ENCODE peak calls at places on chromosomes 1 and 21, in nine cellular contexts. N is stimulated activated CD4-positive, alpha-beta T cell treated with anti-CD3 and anti-CD28 coated beads, Interleukin-15, amount 100 ng/mL, for 1 hour; P is HTR-8/SVneo; K is nucleus accumbens; M is stimulated activated CD8-positive, alpha-beta memory T cell treated with anti-CD3 and anti-CD28 coated beads, Interleukin-2, amount 100 ng/mL, for 1 hour; O is brain pericyte; I is SHP77; D is GM03348; Y is AG08395. Z is an unnamed sample.

GRCh38 chr21:26127918-26128317 is 42.7 kb downstream of the APP start:
- DNase-seq in N (no peak), P (no peak), K (no peak), M (no peak), O (no peak), I (no peak), D (peak; percentile 40), Y (peak; percentile 54), Z (peak; percentile 53)

GRCh38 chr1:48889088-48889487 is 112.4 kb upstream of the BEND5 start:
- DNase-seq in N (no peak), P (no peak), K (no peak), M (no peak), O (no peak), I (no peak), D (no peak), Y (no peak), Z (no peak)

GRCh38 chr21:37429356-37429755 is 62.8 kb downstream of the DYRK1A start:
- DNase-seq in N (no peak), P (no peak), K (no peak), M (no peak), O (no peak), I (no peak), D (no peak), Y (no peak), Z (no peak)

GRCh38 chr1:170164103-170164763 is 18.5 kb downstream of the NTMT2 start:
- DNase-seq in N (no peak), P (no peak), K (no peak), M (no peak), O (no peak), I (no peak), D (no peak), Y (no peak), Z (no peak)

GRCh38 chr21:39034590-39035536 is 148.4 kb downstream of the PSMG1 start:
- DNase-seq in N (no peak), P (no peak), K (no peak), M (no peak), O (no peak), I (no peak), D (no peak), Y (no peak), Z (no peak)

GRCh38 chr1:153353226-153353947 is 4.3 kb upstream of the S100A9 start:
- DNase-seq in N (no peak), P (peak; percentile 48), K (no peak), M (no peak), O (no peak), I (peak; percentile 51), D (no peak), Y (peak; percentile 30), Z (no peak)

GRCh38 chr21:27817061-27817460 is 850.2 kb upstream of the ADAMTS5 start:
- DNase-seq in N (no peak), P (no peak), K (no peak), M (no peak), O (no peak), I (no peak), D (no peak), Y (no peak), Z (no peak)

GRCh38 chr1:167899253-167899681 is 14.7 kb downstream of the ADCY10 start:
- DNase-seq in N (no peak), P (no peak), K (no peak), M (no peak), O (no peak), I (no peak), D (peak; percentile 37), Y (peak; percentile 60), Z (peak; percentile 33)

GRCh38 chr1:116486424-116486823 is 84.4 kb downstream of the CD58 start:
- DNase-seq in N (no peak), P (no peak), K (no peak), M (no peak), O (no peak), I (no peak), D (peak; percentile 58), Y (peak; percentile 71), Z (peak; percentile 73)

GRCh38 chr1:247906504-247907047 is 11.2 kb downstream of the OR2W3 start:
- DNase-seq in N (no peak), P (peak; percentile 78), K (no peak), M (no peak), O (no peak), I (no peak), D (peak; percentile 9), Y (no peak), Z (peak; percentile 69)

GRCh38 chr1:85199667-85200366 is 999 bp downstream of the SYDE2 start:
- DNase-seq in N (no peak), P (no peak), K (no peak), M (no peak), O (no peak), I (no peak), D (no peak), Y (no peak), Z (peak; percentile 12)

GRCh38 chr1:7786785-7787184 is 2.7 kb downstream of the PER3 start:
- DNase-seq in N (no peak), P (no peak), K (no peak), M (no peak), O (no peak), I (no peak), D (no peak), Y (no peak), Z (no peak)

GRCh38 chr1:203271962-203272632 is 33.2 kb upstream of the BTG2 start:
- DNase-seq in N (no peak), P (no peak), K (no peak), M (no peak), O (no peak), I (no peak), D (no peak), Y (no peak), Z (no peak)

Z was measured in astrocyte of the spinal cord.